ENCODE peak calls at places on chromosome 15, in four cellular contexts. A is ascending aorta, U is kidney, D is GM12865. V is an unnamed sample.

GRCh38 chr15:64634576-64635485 is 140.6 kb downstream of the RBPMS2 start:
- DNase-seq in A (no peak), U (no peak), D (peak), V (peak)

GRCh38 chr15:58235961-58236360 is 97.8 kb downstream of the AQP9 start:
- DNase-seq in A (no peak), U (no peak), D (no peak), V (no peak)

GRCh38 chr15:72511536-72511935 is 37.4 kb downstream of the ARIH1 start:
- DNase-seq in A (no peak), U (no peak), D (no peak), V (peak)

GRCh38 chr15:51620647-51621046 is 1.9 kb downstream of the DMXL2 start:
- DNase-seq in A (no peak), U (no peak), D (peak), V (no peak)

GRCh38 chr15:35757323-35757722 is 211.4 kb upstream of the DPH6 start:
- DNase-seq in A (no peak), U (no peak), D (no peak), V (no peak)

GRCh38 chr15:56887782-56888127 is 30.7 kb upstream of the TCF12 start:
- DNase-seq in A (no peak), U (no peak), D (no peak), V (no peak)

GRCh38 chr15:80660114-80660513 is 35.0 kb upstream of the ABHD17C start:
- DNase-seq in A (no peak), U (no peak), D (no peak), V (peak)

GRCh38 chr15:56472278-56472677 is 7.3 kb upstream of the MNS1 start:
- DNase-seq in A (no peak), U (no peak), D (no peak), V (no peak)

GRCh38 chr15:25244731-25245585 is 193.9 kb downstream of the UBE3A start:
- DNase-seq in A (no peak), U (no peak), D (no peak), V (no peak)

GRCh38 chr15:41018534-41018933 is 65.3 kb downstream of the CHAC1 start:
- DNase-seq in A (no peak), U (no peak), D (no peak), V (peak)
- TF ChIP-seq CTCF in A (peak), U (peak), D (no peak), V (peak)

GRCh38 chr15:41892621-41893421 is 1.0 kb downstream of the SPTBN5 start:
- DNase-seq in A (no peak), U (peak), D (no peak), V (no peak)

GRCh38 chr15:41891946-41892345 is 1.9 kb downstream of the SPTBN5 start:
- DNase-seq in A (no peak), U (peak), D (no peak), V (no peak)

GRCh38 chr15:41894251-41894790 is 468 bp upstream of the SPTBN5 start:
- DNase-seq in A (no peak), U (peak), D (no peak), V (no peak)

GRCh38 chr15:41894791-41895463 is 1.1 kb upstream of the SPTBN5 start:
- DNase-seq in A (peak), U (peak), D (peak), V (peak)

GRCh38 chr15:41893422-41894250 is at the start of gene SPTBN5:
- DNase-seq in A (no peak), U (peak), D (no peak), V (no peak)
- H3K4me3 ChIP-seq in A (peak), U (peak), D (peak), V (no peak)

DNA sequence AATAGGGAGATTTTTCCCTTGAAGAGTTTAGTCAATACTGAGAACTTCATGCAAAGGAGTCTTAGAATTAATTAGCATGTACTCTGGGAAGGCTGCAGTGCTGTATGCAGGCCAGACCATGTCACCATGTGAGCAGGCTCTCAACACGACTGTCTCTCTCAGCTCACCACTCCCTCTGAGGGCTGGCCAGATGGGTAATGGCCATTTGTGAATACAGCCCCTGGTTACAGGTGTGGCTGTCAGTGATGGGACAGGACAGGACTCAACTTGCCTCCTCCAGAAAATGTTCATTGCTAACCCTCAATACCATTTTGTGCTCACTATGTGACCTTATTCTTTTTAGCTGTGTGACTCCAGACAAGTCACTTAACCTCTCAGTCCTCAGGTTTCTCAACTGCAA is 5.2 kb upstream of the CERS3 start:
- DNase-seq in A (no peak), U (no peak), D (no peak), V (no peak)
- TF ChIP-seq CTCF in A (no peak), U (no peak), D (no peak), V (no peak)

GRCh38 chr15:67551207-67551743 is 8.8 kb downstream of the MAP2K5 start:
- DNase-seq in A (no peak), U (no peak), D (no peak), V (no peak)

GRCh38 chr15:67548862-67549651 is 6.6 kb downstream of the MAP2K5 start:
- DNase-seq in A (no peak), U (no peak), D (no peak), V (peak)

GRCh38 chr15:67550522-67550921 is 8.0 kb downstream of the MAP2K5 start:
- DNase-seq in A (no peak), U (no peak), D (no peak), V (no peak)

GRCh38 chr15:67548532-67548852 is 6.0 kb downstream of the MAP2K5 start:
- DNase-seq in A (no peak), U (no peak), D (no peak), V (peak)

GRCh38 chr15:67549736-67550135 is 7.2 kb downstream of the MAP2K5 start:
- DNase-seq in A (no peak), U (no peak), D (no peak), V (no peak)
- H3K4me3 ChIP-seq in A (no peak), U (no peak), D (no peak), V (no peak)